ENCODE peak calls at places on chromosomes 12 and 14, in four cellular contexts. M, F, E and S are unnamed samples.
A peak's percentile ranks its signal among the peaks of the same experiment; 100 is the strongest.

GRCh38 chr12:3192221-3192620 is 115.0 kb downstream of the TSPAN9 start:
- DNase-seq in M (no peak), F (no peak), E (no peak), S (no peak)

GRCh38 chr12:126534495-126534894 is 1469.3 kb downstream of the AACS start:
- DNase-seq in M (no peak), F (no peak), E (no peak), S (no peak)

GRCh38 chr12:86748874-86749273 is 492.7 kb upstream of the MGAT4C start:
- DNase-seq in M (no peak), F (no peak), E (no peak), S (no peak)

GRCh38 chr14:101335061-101335661 is 226.1 kb upstream of the DIO3 start:
- DNase-seq in M (no peak), F (peak; percentile 1), E (no peak), S (no peak)

GRCh38 chr12:33786532-33786931 is 235.8 kb upstream of the ALG10 start:
- DNase-seq in M (no peak), F (no peak), E (no peak), S (no peak)

GRCh38 chr14:106549064-106549463 is 1022.7 kb downstream of the TMEM121 start:
- DNase-seq in M (no peak), F (no peak), E (no peak), S (no peak)

GRCh38 chr12:3869860-3870259 is 3.3 kb downstream of the PARP11 start:
- DNase-seq in M (no peak), F (no peak), E (no peak), S (no peak)

GRCh38 chr14:86510503-86510902 is 980.6 kb downstream of the FLRT2 start:
- DNase-seq in M (no peak), F (peak; percentile 73), E (no peak), S (no peak)

GRCh38 chr12:105013892-105014291 is 27.8 kb downstream of the NOPCHAP1 start:
- DNase-seq in M (no peak), F (no peak), E (no peak), S (no peak)

GRCh38 chr12:28807535-28807934 is 341.5 kb upstream of the FAR2 start:
- DNase-seq in M (no peak), F (no peak), E (no peak), S (no peak)

GRCh38 chr14:92384461-92385133 is 61.6 kb downstream of the SLC24A4 start:
- DNase-seq in M (no peak), F (peak; percentile 12), E (no peak), S (no peak)

GRCh38 chr12:124111006-124111405 is 138.0 kb downstream of the ZNF664 start:
- DNase-seq in M (no peak), F (no peak), E (no peak), S (no peak)

GRCh38 chr14:101475468-101476257 is 85.6 kb upstream of the DIO3 start:
- DNase-seq in M (peak; percentile 69), F (peak; percentile 89), E (peak; percentile 68), S (no peak)

GRCh38 chr12:119593578-119594398 is at the start of gene TMEM233:
- DNase-seq in M (no peak), F (no peak), E (no peak), S (peak; percentile 22)

GRCh38 chr12:74906224-74906623 is 303.4 kb downstream of the KCNC2 start:
- DNase-seq in M (no peak), F (no peak), E (no peak), S (no peak)
- TF ChIP-seq CTCF in M (no peak), F (no peak), E (no peak), S (no peak)

GRCh38 chr14:68602507-68602906 is 190.4 kb downstream of the ZFP36L1 start:
- DNase-seq in M (peak; percentile 5), F (no peak), E (no peak), S (no peak)

GRCh38 chr14:68604361-68604730 is 188.5 kb downstream of the ZFP36L1 start:
- DNase-seq in M (peak; percentile 38), F (no peak), E (no peak), S (no peak)

GRCh38 chr14:68603682-68604360 is 189.0 kb downstream of the ZFP36L1 start:
- DNase-seq in M (peak; percentile 55), F (no peak), E (no peak), S (no peak)

GRCh38 chr14:68606644-68607043 is 186.2 kb downstream of the ZFP36L1 start:
- DNase-seq in M (no peak), F (no peak), E (no peak), S (no peak)

GRCh38 chr14:68604822-68605221 is 188.0 kb downstream of the ZFP36L1 start:
- DNase-seq in M (peak; percentile 32), F (no peak), E (no peak), S (no peak)
- H3K4me3 ChIP-seq in M (no peak overlapping the region), F (no peak overlapping the region), E (no peak overlapping the region), S (no peak overlapping the region)

GRCh38 chr14:64772394-64772950 is 68.2 kb downstream of the PLEKHG3 start:
- DNase-seq in M (peak; percentile 60), F (no peak), E (no peak), S (peak; percentile 67)
- TF ChIP-seq CTCF in M (no peak), F (no peak), E (no peak), S (peak; percentile 78)

DNA sequence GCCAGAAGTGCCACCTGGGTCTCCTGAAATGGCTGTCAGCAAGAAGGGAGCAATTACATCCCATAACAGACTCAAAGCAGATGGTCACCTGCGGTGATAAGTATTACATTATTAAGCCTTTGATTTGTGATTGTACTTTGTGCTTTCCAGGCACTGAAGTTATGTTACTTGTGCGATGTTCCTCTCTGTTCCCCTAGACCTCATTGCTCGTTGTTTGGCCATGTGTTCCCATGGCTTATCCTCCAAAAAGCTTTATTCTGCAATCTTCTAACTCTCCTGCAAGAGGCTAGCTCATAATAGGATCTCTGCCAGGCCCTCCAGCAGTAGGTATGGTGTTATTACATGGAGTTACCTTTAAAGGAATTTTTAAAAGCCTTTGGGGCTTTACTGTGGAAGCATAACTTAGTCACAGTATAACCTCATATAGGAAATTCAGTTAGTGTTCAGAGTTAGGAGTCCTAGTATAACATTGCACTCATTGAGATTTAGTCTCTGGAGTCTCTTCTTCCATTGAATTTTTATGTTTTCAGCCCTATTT is 292.2 kb downstream of the RAD51B start:
- DNase-seq in M (no peak), F (no peak), E (no peak), S (peak; percentile 10)
- H3K4me3 ChIP-seq in M (no peak overlapping the region), F (no peak overlapping the region), E (no peak overlapping the region), S (no peak overlapping the region)

GRCh38 chr12:72271401-72271740 is 799 bp upstream of the TRHDE start:
- DNase-seq in M (peak; percentile 62), F (peak; percentile 12), E (no peak), S (peak; percentile 92)

GRCh38 chr12:72273851-72274284 is 1.7 kb downstream of the TRHDE start:
- DNase-seq in M (no peak), F (no peak), E (no peak), S (no peak)

GRCh38 chr12:72273499-72273837 is 1.3 kb downstream of the TRHDE start:
- DNase-seq in M (no peak), F (no peak), E (no peak), S (no peak)

GRCh38 chr12:72271741-72272661 is at the start of gene TRHDE:
- DNase-seq in M (peak; percentile 70), F (peak; percentile 29), E (no peak), S (peak; percentile 54)

GRCh38 chr12:72272731-72273498 is 745 bp downstream of the TRHDE start:
- DNase-seq in M (peak; percentile 60), F (no peak), E (no peak), S (peak; percentile 44)
- TF ChIP-seq CTCF in M (no peak), F (no peak), E (no peak), S (peak; percentile 54)

GRCh38 chr12:49967042-49967776 is 5.5 kb downstream of the AQP5 start:
- DNase-seq in M (peak; percentile 87), F (peak; percentile 92), E (peak; percentile 27), S (peak; percentile 94)
- H3K4me3 ChIP-seq in M (peak overlapping the region; percentile 11), F (peak overlapping the region; percentile 30), E (peak overlapping the region; percentile 32), S (peak overlapping the region; percentile 59)

GRCh38 chr14:49598479-49599301 is at the start of gene LRR1:
- DNase-seq in M (peak; percentile 91), F (peak; percentile 82), E (no peak), S (peak; percentile 89)
- TF ChIP-seq CTCF in M (no peak), F (no peak), E (no peak), S (no peak)

DNA sequence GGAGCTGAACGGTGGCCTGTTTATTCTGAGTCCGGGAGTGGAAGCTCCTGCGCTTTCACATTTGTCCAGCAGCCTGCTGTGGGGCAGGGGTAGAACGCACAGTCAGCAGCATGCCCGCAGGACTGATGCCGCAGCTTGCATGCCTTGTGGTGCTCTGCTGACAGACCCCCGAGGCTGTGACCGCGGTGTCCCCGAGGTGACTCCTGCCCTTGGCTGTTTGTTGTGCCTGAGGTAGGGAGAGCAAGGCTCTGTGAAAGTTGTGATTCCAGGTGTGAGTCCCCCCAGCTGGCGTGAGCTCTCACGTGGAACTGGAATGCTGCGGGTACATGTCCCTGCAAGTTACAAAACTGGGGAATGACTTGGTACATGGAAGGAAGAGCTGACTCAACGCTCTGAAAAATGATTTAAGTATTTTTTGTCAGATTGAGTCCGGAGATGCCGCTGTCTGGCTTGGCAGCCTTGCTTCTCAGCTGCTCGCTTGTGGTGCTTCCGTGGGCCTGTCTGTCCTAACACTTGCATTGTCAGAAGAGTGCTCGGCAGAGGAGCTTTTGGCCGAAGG is 18.1 kb downstream of the MLXIP start:
- DNase-seq in M (no peak), F (peak; percentile 76), E (no peak), S (no peak)
- H3K4me3 ChIP-seq in M (no peak overlapping the region), F (no peak overlapping the region), E (no peak overlapping the region), S (no peak overlapping the region)

GRCh38 chr12:125113263-125113662 is 48.0 kb downstream of the AACS start:
- DNase-seq in M (no peak), F (no peak), E (no peak), S (no peak)
- TF ChIP-seq CTCF in M (no peak), F (no peak), E (no peak), S (no peak)

GRCh38 chr14:51093371-51094281 is 1.3 kb downstream of the TRIM9 start:
- DNase-seq in M (no peak), F (no peak), E (no peak), S (peak; percentile 79)
- H3K4me3 ChIP-seq in M (peak overlapping the region; percentile 50), F (peak overlapping the region; percentile 37), E (no peak overlapping the region), S (peak overlapping the region; percentile 69)